ENCODE peak calls at places on chromosomes 12 and 14, in ten cellular contexts. One of them, this sample, is unnamed.

GRCh38 chr12:51907864-51908425 is 641 bp downstream of the ACVRL1 start:
- DNase-seq in H9: no peak
- DNase-seq in tibial nerve: peak
- DNase-seq in body of pancreas: no peak
- DNase-seq in HFFc6: no peak
- DNase-seq in pancreas: no peak
- DNase-seq in ovary: no peak
- DNase-seq in CD8-positive, alpha-beta T cell: no peak
- DNase-seq in cardiac muscle cell: no peak
- DNase-seq in stomach: no peak
- DNase-seq in this sample: no peak

GRCh38 chr12:52686756-52687487 is 6.7 kb upstream of the KRT1 start:
- DNase-seq in ovary: no peak
- DNase-seq in body of pancreas: no peak
- DNase-seq in tibial nerve: no peak
- DNase-seq in cardiac muscle cell: no peak
- DNase-seq in HFFc6: no peak
- DNase-seq in CD8-positive, alpha-beta T cell: no peak
- DNase-seq in stomach: no peak
- DNase-seq in H9: no peak
- DNase-seq in pancreas: no peak
- DNase-seq in this sample: no peak

GRCh38 chr14:74426202-74426582 is at the start of gene SYNDIG1L:
- DNase-seq in ovary: no peak
- DNase-seq in stomach: no peak
- DNase-seq in body of pancreas: no peak
- DNase-seq in CD8-positive, alpha-beta T cell: no peak
- DNase-seq in HFFc6: no peak
- DNase-seq in pancreas: no peak
- DNase-seq in tibial nerve: no peak
- DNase-seq in H9: no peak
- DNase-seq in cardiac muscle cell: no peak
- DNase-seq in this sample: peak

GRCh38 chr14:101029668-101030290 is 126.3 kb upstream of the RTL1 start:
- DNase-seq in CD8-positive, alpha-beta T cell: no peak
- DNase-seq in body of pancreas: no peak
- DNase-seq in cardiac muscle cell: no peak
- DNase-seq in stomach: no peak
- DNase-seq in HFFc6: no peak
- DNase-seq in tibial nerve: no peak
- DNase-seq in H9: no peak
- DNase-seq in pancreas: no peak
- DNase-seq in ovary: peak
- DNase-seq in this sample: no peak

GRCh38 chr14:81400852-81401251 is 728 bp upstream of the STON2 start:
- DNase-seq in pancreas: no peak
- DNase-seq in body of pancreas: peak
- DNase-seq in stomach: peak
- DNase-seq in HFFc6: peak
- DNase-seq in tibial nerve: peak
- DNase-seq in CD8-positive, alpha-beta T cell: no peak
- DNase-seq in H9: no peak
- DNase-seq in ovary: no peak
- DNase-seq in cardiac muscle cell: no peak
- DNase-seq in this sample: no peak

GRCh38 chr14:38290601-38291190 is 34.8 kb upstream of the CLEC14A start:
- DNase-seq in ovary: no peak
- DNase-seq in cardiac muscle cell: no peak
- DNase-seq in pancreas: no peak
- DNase-seq in CD8-positive, alpha-beta T cell: no peak
- DNase-seq in H9: no peak
- DNase-seq in tibial nerve: no peak
- DNase-seq in body of pancreas: peak
- DNase-seq in HFFc6: peak
- DNase-seq in stomach: no peak
- DNase-seq in this sample: no peak

GRCh38 chr12:20260864-20261263 is 107.5 kb upstream of the PDE3A start:
- DNase-seq in ovary: no peak
- DNase-seq in H9: no peak
- DNase-seq in tibial nerve: no peak
- DNase-seq in CD8-positive, alpha-beta T cell: no peak
- DNase-seq in body of pancreas: no peak
- DNase-seq in HFFc6: no peak
- DNase-seq in cardiac muscle cell: no peak
- DNase-seq in pancreas: no peak
- DNase-seq in stomach: no peak
- DNase-seq in this sample: no peak

GRCh38 chr12:46555379-46555778 is 182.8 kb upstream of the SLC38A2 start:
- DNase-seq in body of pancreas: no peak
- DNase-seq in cardiac muscle cell: no peak
- DNase-seq in ovary: no peak
- DNase-seq in stomach: no peak
- DNase-seq in tibial nerve: no peak
- DNase-seq in pancreas: no peak
- DNase-seq in H9: no peak
- DNase-seq in HFFc6: peak
- DNase-seq in CD8-positive, alpha-beta T cell: no peak
- DNase-seq in this sample: no peak

GRCh38 chr12:111330800-111331752 is 37.8 kb downstream of the PHETA1 start:
- DNase-seq in pancreas: no peak
- DNase-seq in stomach: no peak
- DNase-seq in body of pancreas: peak
- DNase-seq in cardiac muscle cell: peak
- DNase-seq in H9: no peak
- DNase-seq in tibial nerve: no peak
- DNase-seq in ovary: no peak
- DNase-seq in HFFc6: peak
- DNase-seq in CD8-positive, alpha-beta T cell: no peak
- DNase-seq in this sample: no peak

GRCh38 chr12:42468341-42468821 is 121.2 kb downstream of the PRICKLE1 start:
- DNase-seq in HFFc6: no peak
- DNase-seq in pancreas: no peak
- DNase-seq in H9: no peak
- DNase-seq in stomach: no peak
- DNase-seq in CD8-positive, alpha-beta T cell: no peak
- DNase-seq in tibial nerve: no peak
- DNase-seq in body of pancreas: no peak
- DNase-seq in cardiac muscle cell: no peak
- DNase-seq in ovary: no peak
- DNase-seq in this sample: no peak

GRCh38 chr12:98533723-98534251 is 18.4 kb downstream of the TMPO start:
- DNase-seq in pancreas: no peak
- DNase-seq in H9: no peak
- DNase-seq in ovary: no peak
- DNase-seq in tibial nerve: no peak
- DNase-seq in body of pancreas: no peak
- DNase-seq in CD8-positive, alpha-beta T cell: no peak
- DNase-seq in HFFc6: peak
- DNase-seq in stomach: no peak
- DNase-seq in cardiac muscle cell: peak
- DNase-seq in this sample: no peak

GRCh38 chr14:69036757-69037506 is 57.8 kb upstream of the ACTN1 start:
- DNase-seq in pancreas: no peak
- DNase-seq in CD8-positive, alpha-beta T cell: no peak
- DNase-seq in body of pancreas: no peak
- DNase-seq in tibial nerve: no peak
- DNase-seq in ovary: no peak
- DNase-seq in HFFc6: no peak
- DNase-seq in stomach: no peak
- DNase-seq in H9: no peak
- DNase-seq in cardiac muscle cell: no peak
- DNase-seq in this sample: no peak

GRCh38 chr12:90407841-90408240 is 547.1 kb downstream of the CCER1 start:
- DNase-seq in H9: no peak
- DNase-seq in stomach: no peak
- DNase-seq in CD8-positive, alpha-beta T cell: no peak
- DNase-seq in body of pancreas: no peak
- DNase-seq in tibial nerve: no peak
- DNase-seq in cardiac muscle cell: peak
- DNase-seq in pancreas: no peak
- DNase-seq in HFFc6: no peak
- DNase-seq in ovary: no peak
- DNase-seq in this sample: no peak

GRCh38 chr14:80237142-80237541 is 25.8 kb upstream of the DIO2 start:
- DNase-seq in ovary: no peak
- DNase-seq in cardiac muscle cell: no peak
- DNase-seq in body of pancreas: no peak
- DNase-seq in tibial nerve: no peak
- DNase-seq in stomach: no peak
- DNase-seq in H9: no peak
- DNase-seq in pancreas: no peak
- DNase-seq in HFFc6: no peak
- DNase-seq in CD8-positive, alpha-beta T cell: no peak
- DNase-seq in this sample: no peak

GRCh38 chr14:79091381-79091963 is 921.3 kb downstream of the NRXN3 start:
- DNase-seq in HFFc6: no peak
- DNase-seq in ovary: no peak
- DNase-seq in body of pancreas: peak
- DNase-seq in H9: no peak
- DNase-seq in CD8-positive, alpha-beta T cell: no peak
- DNase-seq in cardiac muscle cell: no peak
- DNase-seq in tibial nerve: no peak
- DNase-seq in pancreas: no peak
- DNase-seq in stomach: no peak
- DNase-seq in this sample: no peak
- TF ChIP-seq CTCF in HFFc6: no peak
- TF ChIP-seq CTCF in ovary: no peak
- TF ChIP-seq CTCF in body of pancreas: peak
- TF ChIP-seq CTCF in H9: peak
- TF ChIP-seq CTCF in CD8-positive, alpha-beta T cell: no peak
- TF ChIP-seq CTCF in cardiac muscle cell: no peak
- TF ChIP-seq CTCF in tibial nerve: no peak
- TF ChIP-seq CTCF in pancreas: no peak
- TF ChIP-seq CTCF in stomach: no peak
- TF ChIP-seq CTCF in this sample: peak

GRCh38 chr14:24255931-24256696 is 6.9 kb downstream of the TGM1 start:
- DNase-seq in cardiac muscle cell: no peak
- DNase-seq in tibial nerve: no peak
- DNase-seq in stomach: no peak
- DNase-seq in body of pancreas: no peak
- DNase-seq in HFFc6: no peak
- DNase-seq in ovary: peak
- DNase-seq in CD8-positive, alpha-beta T cell: no peak
- DNase-seq in H9: peak
- DNase-seq in pancreas: no peak
- DNase-seq in this sample: no peak
- TF ChIP-seq CTCF in cardiac muscle cell: no peak
- TF ChIP-seq CTCF in tibial nerve: no peak
- TF ChIP-seq CTCF in stomach: no peak
- TF ChIP-seq CTCF in body of pancreas: no peak
- TF ChIP-seq CTCF in HFFc6: no peak
- TF ChIP-seq CTCF in ovary: no peak
- TF ChIP-seq CTCF in CD8-positive, alpha-beta T cell: no peak
- TF ChIP-seq CTCF in H9: no peak
- TF ChIP-seq CTCF in pancreas: no peak
- TF ChIP-seq CTCF in this sample: no peak

DNA sequence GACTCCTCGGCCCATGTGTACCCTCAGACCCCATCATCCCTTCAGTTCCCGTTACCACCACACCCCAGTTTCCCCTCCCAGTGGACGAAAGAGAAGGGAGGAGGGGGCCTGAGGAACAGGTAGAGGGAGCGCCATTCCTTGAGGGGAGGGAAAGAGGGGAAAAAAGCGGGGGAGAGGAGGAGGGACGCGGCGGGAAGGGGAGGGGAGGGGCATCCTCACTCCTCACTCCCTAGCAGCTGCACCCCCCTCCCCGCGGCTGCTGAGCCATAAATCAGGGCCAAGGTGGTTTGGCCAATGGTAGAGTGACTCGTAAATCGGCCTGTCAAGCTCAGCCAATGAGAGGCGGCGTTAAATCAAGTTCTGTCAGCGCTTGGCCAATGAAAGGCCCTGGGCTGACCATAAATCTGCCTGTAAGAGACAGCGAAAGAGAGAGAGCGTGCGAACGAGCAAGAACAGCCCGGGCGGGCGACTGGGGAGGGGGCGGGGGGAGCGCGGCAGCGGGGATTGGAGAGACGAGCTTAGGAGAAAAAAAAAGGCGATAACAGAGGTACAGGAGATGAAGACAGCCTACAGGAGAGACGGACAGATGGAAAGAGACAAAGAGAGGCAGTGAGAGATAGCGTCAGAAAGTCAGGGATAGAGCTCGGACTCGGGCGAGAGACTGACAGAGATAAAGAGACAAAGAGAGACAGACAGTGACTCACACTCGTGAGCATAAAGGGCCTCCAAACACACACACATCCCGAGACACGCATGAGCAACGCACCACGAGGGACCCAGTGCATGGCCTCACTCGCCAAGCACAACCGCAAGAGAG is 5.1 kb downstream of the GPR84 start:
- DNase-seq in ovary: peak
- DNase-seq in HFFc6: peak
- DNase-seq in cardiac muscle cell: peak
- DNase-seq in stomach: peak
- DNase-seq in pancreas: peak
- DNase-seq in CD8-positive, alpha-beta T cell: peak
- DNase-seq in body of pancreas: peak
- DNase-seq in tibial nerve: peak
- DNase-seq in H9: peak
- DNase-seq in this sample: peak
- TF ChIP-seq CTCF in ovary: no peak
- TF ChIP-seq CTCF in HFFc6: no peak
- TF ChIP-seq CTCF in cardiac muscle cell: no peak
- TF ChIP-seq CTCF in stomach: no peak
- TF ChIP-seq CTCF in pancreas: no peak
- TF ChIP-seq CTCF in CD8-positive, alpha-beta T cell: no peak
- TF ChIP-seq CTCF in body of pancreas: no peak
- TF ChIP-seq CTCF in tibial nerve: no peak
- TF ChIP-seq CTCF in H9: no peak
- TF ChIP-seq CTCF in this sample: no peak

GRCh38 chr12:67019070-67019469 is 250.1 kb upstream of the CAND1 start:
- DNase-seq in HFFc6: no peak
- DNase-seq in cardiac muscle cell: no peak
- DNase-seq in tibial nerve: no peak
- DNase-seq in H9: no peak
- DNase-seq in pancreas: peak
- DNase-seq in ovary: no peak
- DNase-seq in CD8-positive, alpha-beta T cell: no peak
- DNase-seq in body of pancreas: peak
- DNase-seq in stomach: no peak
- DNase-seq in this sample: no peak

GRCh38 chr12:67014642-67015041 is 254.5 kb upstream of the CAND1 start:
- DNase-seq in tibial nerve: no peak
- DNase-seq in H9: no peak
- DNase-seq in pancreas: no peak
- DNase-seq in stomach: no peak
- DNase-seq in CD8-positive, alpha-beta T cell: no peak
- DNase-seq in HFFc6: no peak
- DNase-seq in cardiac muscle cell: no peak
- DNase-seq in body of pancreas: no peak
- DNase-seq in ovary: no peak
- DNase-seq in this sample: no peak

DNA sequence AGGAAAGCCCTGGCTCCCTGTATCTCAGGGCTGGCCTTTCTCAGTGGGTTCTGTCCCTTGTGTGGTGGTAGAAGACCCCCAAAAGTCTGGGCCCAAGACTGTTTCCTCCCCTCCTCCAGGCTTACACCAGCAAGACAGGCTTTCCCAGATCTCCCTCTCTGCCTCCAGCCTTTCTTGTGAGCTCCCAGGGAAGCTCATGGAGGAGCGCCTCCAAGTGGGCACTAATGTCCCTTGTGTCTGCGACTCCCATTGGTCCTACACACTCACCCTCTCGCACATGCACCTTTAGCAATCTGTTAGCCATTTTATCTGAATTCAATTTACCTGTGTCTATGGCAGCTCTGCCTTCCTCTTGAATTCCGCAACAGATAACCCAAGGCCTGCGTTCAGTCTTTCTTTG is 251.1 kb upstream of the CAND1 start:
- DNase-seq in tibial nerve: no peak
- DNase-seq in HFFc6: no peak
- DNase-seq in H9: peak
- DNase-seq in body of pancreas: no peak
- DNase-seq in pancreas: no peak
- DNase-seq in ovary: no peak
- DNase-seq in stomach: no peak
- DNase-seq in CD8-positive, alpha-beta T cell: no peak
- DNase-seq in cardiac muscle cell: no peak
- DNase-seq in this sample: no peak
- TF ChIP-seq CTCF in tibial nerve: no peak
- TF ChIP-seq CTCF in HFFc6: no peak
- TF ChIP-seq CTCF in H9: peak
- TF ChIP-seq CTCF in body of pancreas: no peak
- TF ChIP-seq CTCF in pancreas: no peak
- TF ChIP-seq CTCF in ovary: no peak
- TF ChIP-seq CTCF in stomach: no peak
- TF ChIP-seq CTCF in CD8-positive, alpha-beta T cell: no peak
- TF ChIP-seq CTCF in cardiac muscle cell: no peak
- TF ChIP-seq CTCF in this sample: no peak